ENCODE peak calls at places on chromosomes 7 and 10, in ten cellular contexts. M is SK-N-SH, H is HCT116, Y is breast epithelium, X is suprapubic skin, B is HepG2, T is stomach, W is Panc1, E is sigmoid colon, U is GM12891. C is an unnamed sample.

GRCh38 chr7:142795339-142795863 is 24.6 kb downstream of the PRSS2 start:
- DNase-seq in M (no peak), H (no peak), Y (no peak), X (peak; percentile 28), B (no peak), T (no peak), W (no peak), E (no peak), U (no peak), C (no peak)

GRCh38 chr10:1284076-1284475 is 227.9 kb downstream of the WDR37 start:
- DNase-seq in M (no peak), H (no peak), Y (no peak), X (no peak), B (no peak), T (no peak), W (no peak), E (no peak), U (no peak), C (no peak)

GRCh38 chr10:89535185-89536012 is at the start of gene SLC16A12:
- DNase-seq in M (peak; percentile 74), H (no peak), Y (no peak), X (peak; percentile 61), B (no peak), T (no peak), W (no peak), E (no peak), U (peak; percentile 32), C (no peak)

GRCh38 chr7:82616059-82616723 is 172.6 kb upstream of the CACNA2D1 start:
- DNase-seq in M (no peak), H (no peak), Y (no peak), X (no peak), B (no peak), T (no peak), W (no peak), E (no peak), U (no peak), C (no peak)

GRCh38 chr7:38391751-38392150 is 118.3 kb upstream of the TARP start:
- DNase-seq in M (no peak), H (no peak), Y (no peak), X (no peak), B (no peak), T (no peak), W (no peak), E (no peak), U (no peak), C (no peak)

GRCh38 chr10:122646511-122647382 is 52.9 kb downstream of the C10orf120 start:
- DNase-seq in M (no peak), H (no peak), Y (no peak), X (no peak), B (no peak), T (no peak), W (no peak), E (peak; percentile 41), U (no peak), C (no peak)

GRCh38 chr10:96664563-96664962 is 55.8 kb downstream of the PIK3AP1 start:
- DNase-seq in M (no peak), H (no peak), Y (no peak), X (no peak), B (no peak), T (no peak), W (no peak), E (no peak), U (no peak), C (no peak)

GRCh38 chr7:105454921-105455320 is 66.2 kb upstream of the SRPK2 start:
- DNase-seq in M (no peak), H (no peak), Y (no peak), X (no peak), B (no peak), T (no peak), W (no peak), E (no peak), U (no peak), C (no peak)

DNA sequence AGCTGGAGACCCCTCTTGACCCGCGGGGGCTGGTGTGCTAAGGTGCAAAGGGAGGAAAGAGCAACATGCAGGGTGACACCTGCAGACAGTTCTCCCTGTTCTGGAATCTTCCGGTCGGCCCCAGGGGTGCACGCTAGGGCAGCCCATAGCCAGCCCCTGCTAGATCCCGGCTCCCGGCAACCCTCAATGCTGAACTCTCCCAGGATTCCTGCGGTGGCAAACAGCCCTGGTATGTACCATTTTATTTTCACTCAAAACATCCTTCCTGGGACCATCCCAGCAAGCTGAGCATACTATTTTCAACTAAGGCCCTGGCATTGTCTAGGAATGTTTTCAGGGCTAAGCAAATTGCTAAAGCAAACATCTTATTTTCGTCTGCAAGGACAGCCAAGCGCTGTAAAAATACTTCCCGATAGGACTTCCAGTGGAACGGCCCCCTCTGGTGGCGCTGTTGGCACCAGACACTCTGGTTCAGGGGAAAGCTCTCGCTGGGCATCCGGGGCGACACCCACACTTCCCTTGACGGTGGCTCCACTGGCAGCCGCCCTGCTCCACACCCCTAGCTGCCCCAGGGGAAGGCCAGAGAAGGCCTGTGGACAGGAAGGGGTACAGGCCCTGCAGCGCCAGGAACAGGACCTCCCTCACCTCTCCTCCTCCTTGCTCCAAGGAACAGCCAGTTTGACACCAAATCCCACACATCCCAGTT is 99.4 kb downstream of the CTBP2 start:
- DNase-seq in M (peak; percentile 86), H (peak; percentile 40), Y (peak; percentile 85), X (peak; percentile 92), B (peak; percentile 35), T (peak; percentile 88), W (no peak), E (peak; percentile 93), U (no peak), C (peak; percentile 95)
- TF ChIP-seq POLR2AphosphoS5 in M (no peak), H (no peak), Y (peak; percentile 86), X (no peak), B (no peak), T (no peak), W (no peak), E (peak; percentile 57), U (no peak), C (peak; percentile 75)

GRCh38 chr7:149427096-149427680 is 33.7 kb downstream of the ZNF777 start:
- DNase-seq in M (peak; percentile 76), H (no peak), Y (no peak), X (no peak), B (no peak), T (no peak), W (no peak), E (no peak), U (no peak), C (no peak)

GRCh38 chr7:149423441-149423970 is 37.4 kb downstream of the ZNF777 start:
- DNase-seq in M (no peak), H (no peak), Y (no peak), X (no peak), B (no peak), T (no peak), W (no peak), E (no peak), U (no peak), C (peak; percentile 72)

GRCh38 chr7:149422914-149423285 is 38.0 kb downstream of the ZNF777 start:
- DNase-seq in M (no peak), H (no peak), Y (no peak), X (no peak), B (no peak), T (peak; percentile 31), W (no peak), E (no peak), U (peak; percentile 39), C (peak; percentile 88)

GRCh38 chr7:149420006-149420405 is 40.9 kb downstream of the ZNF777 start:
- DNase-seq in M (no peak), H (no peak), Y (no peak), X (no peak), B (no peak), T (no peak), W (no peak), E (no peak), U (no peak), C (peak; percentile 78)

DNA sequence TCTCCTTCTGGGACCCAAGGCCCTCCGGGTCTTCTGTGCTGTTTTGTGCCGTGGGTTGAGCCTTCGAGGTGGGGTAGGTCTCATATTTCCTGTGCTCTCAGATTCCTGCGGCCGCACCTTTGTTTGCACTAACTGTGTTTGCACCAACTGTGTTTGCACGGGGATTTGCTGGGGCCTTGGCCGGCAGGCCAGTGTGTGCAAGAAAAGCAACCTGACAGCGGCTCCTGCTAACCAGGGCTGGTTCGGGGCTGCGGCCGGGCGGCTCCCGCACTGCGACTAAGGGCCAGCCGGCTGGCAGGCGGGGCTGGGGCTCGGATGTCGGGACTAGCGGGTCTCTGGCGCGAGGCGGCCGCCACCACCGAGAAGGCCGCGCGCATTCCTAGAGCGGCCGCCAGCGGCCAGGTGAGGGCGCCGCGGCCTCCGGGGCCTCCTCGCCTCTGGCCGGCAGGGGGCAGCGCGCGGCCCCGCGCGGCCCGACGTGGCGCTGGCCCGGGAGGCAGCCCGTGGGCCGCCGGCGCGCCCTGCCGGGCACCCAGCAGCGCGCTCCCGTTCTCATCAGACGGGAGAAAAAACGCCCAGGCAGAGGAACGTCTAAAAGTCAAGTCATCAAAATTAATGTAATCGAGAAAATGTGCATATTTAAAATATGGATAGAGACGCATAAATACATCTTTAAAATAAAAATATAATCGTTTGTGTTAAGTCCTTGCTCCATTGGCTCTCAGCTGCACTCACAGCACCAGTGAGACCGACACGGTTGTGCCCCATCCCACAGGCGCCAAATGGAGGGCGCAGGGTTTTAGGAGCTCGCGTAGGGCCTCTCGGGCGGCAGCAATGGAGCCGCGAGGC is 38.6 kb downstream of the ZNF777 start:
- DNase-seq in M (peak; percentile 99), H (peak; percentile 53), Y (no peak), X (no peak), B (peak; percentile 44), T (peak; percentile 74), W (peak; percentile 15), E (no peak), U (peak; percentile 96), C (peak; percentile 89)
- TF ChIP-seq POLR2AphosphoS5 in M (no peak), H (peak; percentile 58), Y (no peak), X (no peak), B (no peak), T (no peak), W (peak; percentile 58), E (no peak), U (no peak), C (no peak)

DNA sequence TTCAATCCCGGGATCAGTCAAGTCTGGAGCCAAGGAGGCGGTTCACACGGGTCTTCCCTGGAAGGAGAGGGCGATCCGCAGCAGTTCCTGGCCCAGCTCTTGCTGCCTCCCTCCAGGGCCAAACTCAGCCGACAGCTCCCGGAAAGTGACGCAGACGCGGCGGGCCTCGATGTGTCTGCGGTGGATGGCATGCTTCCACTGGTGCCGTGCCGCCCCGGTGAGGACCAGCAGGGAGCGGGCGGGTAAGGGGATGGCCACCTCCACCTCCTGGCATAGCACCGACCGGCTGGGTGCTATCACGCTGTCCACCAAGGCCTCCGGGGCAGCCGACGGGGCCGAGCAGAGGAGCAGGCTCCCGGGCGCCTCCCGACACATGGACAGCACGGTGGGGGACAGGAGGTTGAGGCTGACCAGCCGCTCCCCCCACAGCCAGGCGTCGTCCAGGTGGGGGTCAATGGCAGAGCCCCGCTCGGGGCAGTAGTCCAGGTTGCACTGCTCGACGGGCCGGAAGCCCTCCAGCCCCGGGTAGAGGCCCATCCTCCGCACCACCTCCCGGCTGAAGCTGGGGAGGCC is 7.2 kb downstream of the ALKBH4 start:
- DNase-seq in M (no peak), H (no peak), Y (no peak), X (no peak), B (no peak), T (no peak), W (no peak), E (no peak), U (no peak), C (no peak)
- TF ChIP-seq POLR2AphosphoS5 in M (no peak), H (no peak), Y (no peak), X (no peak), B (no peak), T (no peak), W (no peak), E (no peak), U (no peak), C (no peak)

GRCh38 chr7:16564909-16565426 is 38.3 kb downstream of the LRRC72 start:
- DNase-seq in M (peak; percentile 61), H (peak; percentile 66), Y (no peak), X (no peak), B (peak; percentile 38), T (no peak), W (peak; percentile 42), E (no peak), U (no peak), C (no peak)

GRCh38 chr7:16564023-16564380 is 37.4 kb downstream of the LRRC72 start:
- DNase-seq in M (no peak), H (no peak), Y (no peak), X (no peak), B (no peak), T (no peak), W (no peak), E (no peak), U (no peak), C (no peak)

GRCh38 chr7:16561943-16562342 is 35.3 kb downstream of the LRRC72 start:
- DNase-seq in M (no peak), H (no peak), Y (no peak), X (no peak), B (no peak), T (no peak), W (no peak), E (no peak), U (no peak), C (no peak)

GRCh38 chr7:16563281-16564022 is 36.8 kb downstream of the LRRC72 start:
- DNase-seq in M (no peak), H (no peak), Y (no peak), X (no peak), B (no peak), T (no peak), W (no peak), E (no peak), U (no peak), C (no peak)

GRCh38 chr7:16562456-16563220 is 36.0 kb downstream of the LRRC72 start:
- DNase-seq in M (no peak), H (no peak), Y (no peak), X (no peak), B (no peak), T (no peak), W (no peak), E (no peak), U (no peak), C (no peak)
- TF ChIP-seq POLR2AphosphoS5 in M (no peak), H (no peak), Y (no peak), X (no peak), B (no peak), T (no peak), W (no peak), E (no peak), U (no peak), C (no peak)

C was measured in esophagus muscularis mucosa.